ENCODE peak calls at places on chromosome 4, in four cellular contexts. Q is cardiac fibroblast, L is spleen, P is Caco-2. N is an unnamed sample.

GRCh38 chr4:162343967-162344366 is 180.2 kb upstream of the FSTL5 start:
- DNase-seq in Q (no peak), L (no peak), P (no peak), N (no peak)

GRCh38 chr4:29540439-29541102 is 1179.6 kb upstream of the PCDH7 start:
- DNase-seq in Q (no peak), L (no peak), P (no peak), N (no peak)

GRCh38 chr4:66946761-66947160 is 598.5 kb downstream of the CENPC start:
- DNase-seq in Q (no peak), L (no peak), P (no peak), N (no peak)

GRCh38 chr4:80097395-80098177 is 24.6 kb upstream of the ANTXR2 start:
- DNase-seq in Q (peak), L (no peak), P (no peak), N (peak)

GRCh38 chr4:142474398-142475087 is 371.6 kb downstream of the INPP4B start:
- DNase-seq in Q (no peak), L (no peak), P (peak), N (no peak)

GRCh38 chr4:40858946-40859345 is 109.2 kb downstream of the NSUN7 start:
- DNase-seq in Q (no peak), L (no peak), P (no peak), N (no peak)

GRCh38 chr4:169618286-169618685 is 2.1 kb upstream of the CLCN3 start:
- DNase-seq in Q (no peak), L (no peak), P (no peak), N (no peak)

GRCh38 chr4:76260571-76260970 is 9.1 kb downstream of the FAM47E start:
- DNase-seq in Q (no peak), L (no peak), P (no peak), N (no peak)

GRCh38 chr4:155828628-155829027 is 37.4 kb downstream of the ASIC5 start:
- DNase-seq in Q (peak), L (no peak), P (no peak), N (no peak)

N was measured in kidney.